ENCODE peak calls at places on chromosomes 1 and 21, in five cellular contexts. N is endothelial cell of umbilical vein, A is HCT116, R is spleen, M is HL-60. X is an unnamed sample.

GRCh38 chr1:184622136-184622823 is 132.4 kb downstream of the EDEM3 start:
- DNase-seq in R (no peak), M (no peak), A (no peak), N (peak), X (peak)

GRCh38 chr1:220810179-220810653 is 23.5 kb downstream of the MTARC1 start:
- DNase-seq in A (peak), N (peak), R (peak), M (peak), X (peak)

GRCh38 chr1:200245492-200245891 is 164.3 kb downstream of the ZNF281 start:
- DNase-seq in N (no peak), M (no peak), R (no peak), A (no peak), X (no peak)

GRCh38 chr21:35357041-35357780 is 308.1 kb upstream of the RUNX1 start:
- DNase-seq in R (no peak), A (no peak), M (no peak), N (no peak), X (no peak)

GRCh38 chr1:168842916-168843315 is 113.9 kb upstream of the DPT start:
- DNase-seq in N (no peak), M (no peak), A (no peak), R (no peak), X (no peak)

GRCh38 chr21:29696947-29697346 is 242.8 kb downstream of the GRIK1 start:
- DNase-seq in A (no peak), N (no peak), M (no peak), R (no peak), X (no peak)

GRCh38 chr1:232620356-232620841 is 9.5 kb downstream of the SIPA1L2 start:
- DNase-seq in N (peak), A (no peak), R (no peak), M (no peak), X (peak)

GRCh38 chr21:46214478-46215340 is 13.9 kb downstream of the LSS start:
- DNase-seq in N (no peak), M (no peak), R (peak), A (no peak), X (no peak)

GRCh38 chr1:193846881-193847280 is 660.5 kb upstream of the B3GALT2 start:
- DNase-seq in R (no peak), M (no peak), N (no peak), A (no peak), X (no peak)

GRCh38 chr1:24349891-24350290 is 30.7 kb downstream of the GRHL3 start:
- DNase-seq in R (no peak), A (no peak), M (no peak), N (no peak), X (no peak)

GRCh38 chr1:119874186-119874585 is 22.1 kb downstream of the ADAM30 start:
- DNase-seq in A (no peak), M (no peak), N (no peak), R (no peak), X (no peak)

GRCh38 chr1:229237320-229237719 is 33.6 kb upstream of the RAB4A start:
- DNase-seq in M (no peak), A (no peak), N (no peak), R (no peak), X (no peak)

GRCh38 chr1:25091671-25092070 is 140.6 kb downstream of the SYF2 start:
- DNase-seq in N (no peak), A (no peak), M (no peak), R (peak), X (no peak)

GRCh38 chr1:38803647-38804046 is 55.9 kb downstream of the RRAGC start:
- DNase-seq in A (no peak), M (no peak), N (peak), R (no peak), X (no peak)

GRCh38 chr1:10773851-10774614 is 22.4 kb downstream of the CASZ1 start:
- DNase-seq in R (peak), N (no peak), M (no peak), A (no peak), X (no peak)

GRCh38 chr21:42858957-42859890 is 20.1 kb downstream of the WDR4 start:
- DNase-seq in A (no peak), M (no peak), N (no peak), R (no peak), X (no peak)

GRCh38 chr1:30262158-30262557 is 461.2 kb downstream of the MATN1 start:
- DNase-seq in N (no peak), M (no peak), A (no peak), R (peak), X (no peak)

GRCh38 chr1:90580176-90580575 is 136.9 kb downstream of the BARHL2 start:
- DNase-seq in N (no peak), M (no peak), A (no peak), R (no peak), X (peak)

GRCh38 chr1:220767312-220768126 is 19.2 kb upstream of the MTARC1 start:
- DNase-seq in M (no peak), A (no peak), R (no peak), N (no peak), X (no peak)

GRCh38 chr1:75265792-75266191 is 131.6 kb downstream of the LHX8 start:
- DNase-seq in M (peak), R (no peak), A (peak), N (peak), X (no peak)
- H3K4me3 ChIP-seq in M (no peak), R (no peak), A (no peak), N (no peak), X (no peak)

DNA sequence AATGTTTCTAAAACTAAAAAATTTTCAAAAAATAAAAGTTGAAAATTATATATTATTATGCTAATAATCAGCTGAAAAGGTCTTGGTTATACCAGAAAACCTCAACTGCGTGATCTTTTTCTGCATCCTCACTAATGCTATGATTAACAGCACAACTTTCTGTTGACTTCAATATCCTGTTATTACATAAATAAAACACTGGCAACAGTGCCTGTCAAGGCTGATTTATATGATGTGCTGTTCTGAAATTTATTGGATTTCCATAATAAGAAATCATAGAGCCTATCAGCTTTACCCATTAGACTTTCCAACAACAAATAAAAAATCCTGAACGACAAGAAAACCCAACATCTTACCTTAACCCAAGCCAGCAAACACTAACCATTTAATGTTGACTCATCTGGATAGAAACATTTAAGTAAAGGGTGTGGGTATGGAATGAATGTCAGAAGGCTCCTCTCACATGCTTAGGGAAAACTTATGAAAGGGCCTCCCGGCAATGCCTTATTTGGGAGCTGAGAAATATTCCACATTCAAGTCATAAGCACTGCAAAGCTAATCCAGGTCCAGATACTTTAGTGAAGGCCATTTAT is 165.0 kb downstream of the SLC45A1 start:
- DNase-seq in M (no peak), N (no peak), R (no peak), A (no peak), X (no peak)
- H3K27ac ChIP-seq in M (no peak), N (no peak), R (no peak), A (no peak), X (no peak)

GRCh38 chr1:32247983-32248889 is 1.2 kb downstream of the FAM167B start:
- DNase-seq in A (no peak), R (peak), M (peak), N (peak), X (peak)

GRCh38 chr1:32247452-32247851 is 430 bp downstream of the FAM167B start:
- DNase-seq in N (no peak), R (no peak), M (no peak), A (no peak), X (no peak)

GRCh38 chr1:32249831-32250525 is 1.1 kb upstream of the LCK start:
- DNase-seq in N (peak), A (no peak), R (peak), M (peak), X (peak)

GRCh38 chr1:32250893-32251716 is at the start of gene LCK:
- DNase-seq in R (peak), N (no peak), A (no peak), M (no peak), X (peak)

GRCh38 chr1:32246888-32247273 is at the start of gene FAM167B:
- DNase-seq in N (peak), A (no peak), R (no peak), M (no peak), X (peak)
- TF ChIP-seq POLR2AphosphoS5 in N (no peak), A (no peak), R (peak), M (no peak), X (peak)

GRCh38 chr21:39633770-39634181 is 21.0 kb downstream of the B3GALT5 start:
- DNase-seq in A (peak), R (no peak), N (no peak), M (no peak), X (no peak)
- H3K4me3 ChIP-seq in A (peak), R (no peak), N (no peak), M (no peak), X (no peak)

GRCh38 chr1:202728951-202729350 is 18.7 kb upstream of the SYT2 start:
- DNase-seq in N (no peak), R (no peak), A (no peak), M (no peak), X (no peak)
- H3K27ac ChIP-seq in N (no peak), R (no peak), A (no peak), M (no peak), X (no peak)